ENCODE peak calls at places on chromosomes 6 and 20, in eight cellular contexts. Q, A, O, B, J, F, Z and D are unnamed samples.

GRCh38 chr6:20211941-20212391 is 303 bp downstream of the MBOAT1 start:
- DNase-seq in J (peak; percentile 46), F (no peak), Z (peak; percentile 38), B (no peak), A (no peak), Q (no peak), O (no peak), D (no peak)

GRCh38 chr6:85662251-85662650 is 19.6 kb upstream of the SYNCRIP start:
- DNase-seq in Q (no peak), J (no peak), O (no peak), B (no peak), A (no peak), Z (no peak), F (no peak), D (no peak)

GRCh38 chr20:61325718-61326117 is 73.7 kb downstream of the CDH4 start:
- DNase-seq in J (no peak), F (no peak), B (no peak), O (no peak), Z (no peak), A (no peak), Q (no peak), D (no peak)

GRCh38 chr20:43571771-43572170 is 12.9 kb downstream of the SGK2 start:
- DNase-seq in O (no peak), F (no peak), Q (no peak), A (no peak), J (no peak), Z (no peak), B (no peak), D (no peak)

GRCh38 chr6:25088513-25088912 is 152.8 kb upstream of the RIPOR2 start:
- DNase-seq in J (no peak), Q (no peak), B (no peak), O (no peak), F (no peak), Z (no peak), A (no peak), D (no peak)

GRCh38 chr20:57224641-57225138 is 41.8 kb downstream of the BMP7 start:
- DNase-seq in Q (no peak), Z (no peak), J (no peak), A (peak; percentile 9), F (no peak), B (no peak), O (no peak), D (no peak)

GRCh38 chr20:62627901-62628612 is 14.2 kb upstream of the SLCO4A1 start:
- DNase-seq in O (peak; percentile 86), F (no peak), J (no peak), Q (no peak), Z (no peak), B (no peak), A (no peak), D (peak; percentile 77)

GRCh38 chr6:84773133-84773430 is 8.7 kb upstream of the TBX18 start:
- DNase-seq in Q (no peak), J (peak; percentile 50), B (no peak), Z (no peak), O (no peak), F (no peak), A (no peak), D (no peak)

GRCh38 chr6:149890629-149891045 is 7.3 kb downstream of the RAET1E start:
- DNase-seq in B (no peak), A (no peak), Z (no peak), J (peak; percentile 34), O (no peak), F (no peak), Q (no peak), D (no peak)

GRCh38 chr20:10971096-10971495 is 297.3 kb upstream of the JAG1 start:
- DNase-seq in B (no peak), Q (no peak), J (no peak), O (no peak), F (no peak), A (no peak), Z (no peak), D (no peak)

GRCh38 chr20:10970109-10970508 is 296.3 kb upstream of the JAG1 start:
- DNase-seq in Q (no peak), A (no peak), O (no peak), F (no peak), Z (no peak), J (no peak), B (no peak), D (no peak)

GRCh38 chr20:10978019-10978702 is 304.4 kb upstream of the JAG1 start:
- DNase-seq in Q (no peak), Z (no peak), B (no peak), J (no peak), O (no peak), A (no peak), F (no peak), D (no peak)

GRCh38 chr20:10972219-10972860 is 298.5 kb upstream of the JAG1 start:
- DNase-seq in Q (no peak), Z (no peak), B (no peak), A (no peak), J (no peak), F (no peak), O (no peak), D (no peak)
- TF ChIP-seq CTCF in Q (no peak), Z (no peak), B (no peak), A (no peak), J (no peak), F (no peak), O (no peak), D (no peak)

DNA sequence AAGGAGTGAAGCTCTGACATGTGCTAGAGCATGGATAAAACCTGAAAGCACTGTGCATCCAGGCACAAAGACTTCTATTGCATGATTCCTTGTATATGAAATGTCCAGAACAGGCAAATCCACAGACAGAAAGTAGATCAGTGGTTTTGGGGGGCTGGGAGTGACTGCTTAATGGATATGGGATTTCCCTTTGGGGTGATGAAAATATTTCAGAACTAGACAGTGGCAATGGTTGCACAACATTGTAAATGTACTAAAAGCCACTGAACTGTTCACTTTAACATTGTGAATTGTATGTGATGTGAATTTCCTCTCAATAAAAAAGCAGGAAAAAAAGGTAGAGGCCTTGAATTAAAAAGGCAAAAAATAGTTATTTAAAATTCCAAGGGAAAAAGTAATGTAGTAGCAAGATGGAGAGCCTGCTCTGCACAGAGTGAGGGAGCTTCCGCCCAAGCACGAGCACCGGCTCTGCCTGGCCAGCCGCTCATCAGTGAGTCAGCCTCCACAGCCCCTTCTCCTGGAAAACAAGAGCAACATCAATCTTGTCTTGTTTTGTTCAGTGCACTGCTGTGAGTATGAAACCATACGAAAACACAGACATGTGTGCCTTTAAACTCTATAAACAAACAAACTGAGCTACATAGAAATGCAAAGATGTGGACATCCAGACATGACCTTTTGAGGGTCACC is 74.6 kb upstream of the THBS2 start:
- DNase-seq in B (peak; percentile 69), A (no peak), Q (peak; percentile 32), Z (no peak), O (no peak), J (no peak), F (no peak), D (no peak)
- TF ChIP-seq CTCF in B (peak; percentile 10), A (no peak), Q (peak; percentile 18), Z (no peak), O (no peak), J (no peak), F (no peak), D (no peak)

DNA sequence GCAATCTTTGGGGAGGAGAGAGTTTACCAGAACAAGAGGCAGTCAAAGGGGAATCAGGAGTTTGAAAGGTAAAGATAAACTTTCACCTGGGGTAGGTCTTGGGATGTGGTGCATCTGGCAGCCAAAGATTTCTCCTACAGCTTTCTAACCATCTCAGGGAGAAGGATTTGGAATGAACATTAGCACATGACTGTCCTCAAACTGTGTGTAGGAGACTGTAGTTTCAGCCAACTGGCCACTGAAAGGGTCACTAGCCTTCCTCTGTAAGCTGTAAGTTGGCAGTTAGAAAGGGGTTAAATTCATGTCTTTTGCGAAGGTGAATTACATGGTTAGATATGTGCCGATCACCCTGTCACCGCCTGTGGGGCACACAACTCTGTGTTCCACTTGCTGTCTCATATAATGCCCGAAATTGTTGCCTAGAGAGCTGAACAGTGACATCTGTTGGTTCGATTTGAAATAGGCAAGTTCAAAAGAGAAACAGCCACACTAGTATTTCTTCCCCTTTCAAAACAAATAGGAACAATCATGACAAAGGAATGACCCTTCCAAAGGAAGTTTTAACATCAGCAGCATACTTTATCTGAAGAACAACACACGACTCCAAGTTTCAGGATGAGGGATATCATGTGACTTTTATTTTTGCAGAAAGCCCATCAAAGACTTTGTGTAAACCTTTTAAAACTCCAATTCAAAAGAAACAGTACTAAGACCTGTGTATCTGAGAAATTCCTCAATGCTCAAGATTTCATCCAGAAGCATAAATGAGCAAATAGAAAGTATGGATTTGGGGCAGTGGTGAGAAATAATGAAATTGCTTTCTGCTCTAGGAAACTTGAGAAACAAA is 1.1 kb upstream of the OPN5 start:
- DNase-seq in F (peak; percentile 42), A (peak; percentile 23), Z (no peak), O (peak; percentile 67), J (peak; percentile 57), Q (peak; percentile 28), B (no peak), D (peak; percentile 50)
- TF ChIP-seq CTCF in F (peak; percentile 47), A (peak; percentile 79), Z (peak; percentile 47), O (peak; percentile 91), J (peak; percentile 67), Q (peak; percentile 67), B (peak; percentile 50), D (peak; percentile 79)

GRCh38 chr6:110341671-110342304 is 16.4 kb downstream of the METTL24 start:
- DNase-seq in O (peak; percentile 16), A (no peak), F (no peak), Z (no peak), B (no peak), Q (no peak), J (peak; percentile 28), D (no peak)
- TF ChIP-seq CTCF in O (peak; percentile 37), A (peak; percentile 29), F (peak; percentile 52), Z (peak; percentile 13), B (peak; percentile 35), Q (peak; percentile 48), J (no peak), D (peak; percentile 67)

GRCh38 chr20:13900506-13900905 is 89.9 kb downstream of the SEL1L2 start:
- DNase-seq in A (no peak), F (no peak), J (no peak), Z (no peak), Q (no peak), O (no peak), B (no peak), D (no peak)

GRCh38 chr20:13898012-13898612 is 92.3 kb downstream of the SEL1L2 start:
- DNase-seq in J (no peak), A (no peak), Q (no peak), Z (no peak), B (no peak), F (no peak), O (no peak), D (no peak)
- TF ChIP-seq CTCF in J (no peak), A (peak; percentile 17), Q (no peak), Z (peak; percentile 34), B (no peak), F (no peak), O (peak; percentile 31), D (peak; percentile 46)

GRCh38 chr6:118284736-118285360 is 263.2 kb upstream of the PLN start:
- DNase-seq in J (no peak), B (no peak), Z (no peak), F (no peak), Q (no peak), O (no peak), A (no peak), D (no peak)
- TF ChIP-seq CTCF in J (peak; percentile 35), B (peak; percentile 61), Z (peak; percentile 66), F (peak; percentile 33), Q (peak; percentile 45), O (peak; percentile 44), A (peak; percentile 67), D (peak; percentile 66)

GRCh38 chr6:31450736-31451135 is 47.2 kb upstream of the MICB start:
- DNase-seq in Q (no peak), B (no peak), F (no peak), A (no peak), Z (no peak), J (no peak), O (no peak), D (no peak)
- TF ChIP-seq CTCF in Q (no peak), B (no peak), F (no peak), A (no peak), Z (no peak), J (no peak), O (no peak), D (no peak)

GRCh38 chr6:23414204-23414501 is 711.9 kb upstream of the NRSN1 start:
- DNase-seq in O (no peak), Q (peak; percentile 44), Z (no peak), J (no peak), A (peak; percentile 14), F (peak; percentile 59), B (no peak), D (no peak)
- TF ChIP-seq CTCF in O (no peak), Q (peak; percentile 55), Z (peak; percentile 21), J (no peak), A (peak; percentile 55), F (peak; percentile 40), B (no peak), D (peak; percentile 32)